ENCODE peak calls at places on chromosomes 12 and 14, in ten cellular contexts. L is Karpas-422; O is lower lobe of right lung; U is CD8-positive, alpha-beta T cell; I is esophagus muscularis mucosa; X is psoas muscle; N is neuronal stem cell; B is sigmoid colon; Y is mammary epithelial cell; E is gastrocnemius medialis. F is an unnamed sample. For H3K4me1, the result is how much of the 10 kb centered on the place peaks cover.

GRCh38 chr12:43776498-43776897 is 17.7 kb downstream of the IRAK4 start:
- DNase-seq in Y (peak), B (no peak), U (no peak), N (no peak), I (no peak), O (no peak), E (no peak), X (no peak), L (peak), F (no peak)

GRCh38 chr12:52010152-52010622 is 3.4 kb downstream of the TAMALIN start:
- DNase-seq in O (peak), U (no peak), E (peak), N (peak), I (no peak), L (no peak), Y (no peak), B (peak), X (peak), F (peak)

GRCh38 chr12:34597548-34598351 is 575.5 kb downstream of the ALG10 start:
- DNase-seq in I (peak), L (no peak), X (no peak), B (peak), O (peak), U (no peak), Y (no peak), N (no peak), E (peak), F (no peak)

GRCh38 chr12:52037248-52037861 is 13.9 kb upstream of the NR4A1 start:
- DNase-seq in N (no peak), U (no peak), B (peak), Y (no peak), L (no peak), O (peak), I (no peak), X (peak), E (peak), F (no peak)

GRCh38 chr12:72141381-72141780 is 130.8 kb upstream of the TRHDE start:
- DNase-seq in E (no peak), U (no peak), Y (peak), I (no peak), O (no peak), B (no peak), X (no peak), N (no peak), L (peak), F (no peak)

GRCh38 chr12:22935090-22935489 is 310.1 kb downstream of the ETNK1 start:
- DNase-seq in U (no peak), O (no peak), N (no peak), L (no peak), Y (peak), B (no peak), I (no peak), E (no peak), X (no peak), F (no peak)

GRCh38 chr12:57456145-57456700 is 1.1 kb downstream of the INHBE start:
- DNase-seq in Y (peak), I (no peak), U (no peak), L (peak), E (peak), B (no peak), X (no peak), N (peak), O (no peak), F (peak)

GRCh38 chr12:27922591-27923139 is 49.9 kb downstream of the PTHLH start:
- DNase-seq in X (no peak), O (no peak), B (no peak), N (no peak), I (peak), L (no peak), Y (peak), U (no peak), E (no peak), F (no peak)

GRCh38 chr12:16346931-16347330 is 514 bp upstream of the MGST1 start:
- DNase-seq in N (no peak), B (no peak), U (no peak), L (no peak), Y (no peak), I (no peak), X (no peak), E (no peak), O (no peak), F (peak)

GRCh38 chr12:64814432-64814831 is 10.0 kb upstream of the TBC1D30 start:
- DNase-seq in N (no peak), U (no peak), Y (no peak), O (no peak), B (no peak), I (peak), X (no peak), L (no peak), E (no peak), F (no peak)

GRCh38 chr12:47190271-47190750 is 110.6 kb upstream of the AMIGO2 start:
- DNase-seq in L (no peak), B (no peak), O (no peak), U (no peak), E (no peak), Y (peak), N (no peak), I (no peak), X (no peak), F (no peak)

GRCh38 chr12:13181375-13182070 is 15.0 kb upstream of the EMP1 start:
- DNase-seq in L (peak), Y (no peak), X (no peak), N (no peak), I (no peak), O (no peak), B (no peak), U (no peak), E (no peak), F (peak)
- H3K4me1 ChIP-seq in L (under half), Y (under half), X (under half), N (under half), I (under half), O (under half), B (under half), U (under half), E (under half), F (under half)

GRCh38 chr14:31197671-31198070 is 9.9 kb downstream of the HECTD1 start:
- DNase-seq in I (no peak), U (no peak), X (no peak), N (no peak), B (no peak), E (no peak), Y (no peak), L (no peak), O (no peak), F (no peak)

GRCh38 chr14:31194095-31194494 is 13.5 kb downstream of the HECTD1 start:
- DNase-seq in E (no peak), B (no peak), U (no peak), N (no peak), I (no peak), L (no peak), O (no peak), Y (no peak), X (no peak), F (no peak)

GRCh38 chr14:31201111-31201510 is 6.5 kb downstream of the HECTD1 start:
- DNase-seq in I (no peak), U (no peak), N (no peak), B (no peak), O (no peak), L (no peak), E (no peak), Y (no peak), X (no peak), F (no peak)

GRCh38 chr14:31194661-31195060 is 12.9 kb downstream of the HECTD1 start:
- DNase-seq in I (no peak), U (no peak), N (no peak), X (no peak), B (no peak), Y (no peak), O (no peak), L (no peak), E (no peak), F (no peak)

DNA sequence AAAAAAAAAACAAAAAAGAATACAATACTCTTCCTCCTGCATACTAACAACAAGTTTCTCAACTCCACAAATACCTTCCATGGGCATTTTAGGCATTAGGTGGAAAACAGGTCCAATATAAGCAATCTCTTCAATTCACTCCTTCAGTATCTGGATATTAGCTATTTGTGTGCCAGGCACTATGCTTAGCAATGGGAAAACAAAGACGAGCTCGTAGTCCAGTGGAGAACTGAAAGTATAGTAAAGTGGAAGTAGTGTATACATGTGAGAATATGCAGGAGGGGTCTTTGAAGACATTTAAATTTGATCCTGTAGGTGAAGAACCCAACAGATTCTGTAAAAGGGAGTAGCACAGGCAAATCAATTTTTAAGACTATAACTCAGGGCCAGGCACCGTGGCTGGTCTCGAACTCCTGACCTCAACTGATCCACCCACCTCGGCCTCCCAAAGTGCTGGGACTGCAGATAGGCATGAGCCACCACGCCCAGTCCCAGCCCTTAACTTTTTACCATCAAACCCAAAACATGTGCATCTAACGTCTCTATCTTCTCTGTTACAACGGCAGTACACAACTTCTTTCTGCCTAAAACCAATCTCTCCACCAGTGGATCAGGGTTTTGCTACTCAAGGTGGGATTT is 10.6 kb downstream of the HECTD1 start:
- DNase-seq in Y (no peak), L (no peak), O (no peak), I (no peak), N (no peak), E (no peak), U (no peak), X (no peak), B (no peak), F (no peak)
- H3K4me1 ChIP-seq in Y (under half), L (under half), O (half or more), I (half or more), N (under half), E (half or more), U (under half), X (half or more), B (half or more), F (under half)

DNA sequence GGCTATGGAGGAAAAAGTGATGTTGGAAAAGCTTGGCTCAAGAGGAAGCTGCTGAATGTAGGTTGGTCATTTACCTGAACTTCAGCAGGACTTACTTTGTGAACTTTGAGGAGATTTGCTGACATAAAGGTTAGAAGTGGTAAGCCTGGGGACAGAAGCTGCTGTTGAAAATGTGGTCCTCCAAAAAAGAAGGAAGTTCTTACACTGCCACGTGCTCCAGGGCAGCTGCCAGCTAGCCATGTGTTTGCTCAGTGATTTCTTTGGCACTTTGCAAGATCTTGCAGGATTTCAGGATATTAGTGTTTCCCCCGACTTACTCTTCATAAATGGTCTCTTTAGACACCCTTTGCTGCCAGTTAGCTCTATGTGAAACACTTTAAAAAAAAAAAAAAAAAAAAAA is 14.8 kb upstream of the DYRK2 start:
- DNase-seq in X (no peak), O (peak), N (no peak), I (no peak), E (peak), L (no peak), Y (no peak), B (no peak), U (no peak), F (no peak)
- H3K4me1 ChIP-seq in X (under half), O (under half), N (under half), I (under half), E (under half), L (under half), Y (under half), B (under half), U (half or more), F (under half)

GRCh38 chr14:95488376-95489162 is 27.9 kb downstream of the SYNE3 start:
- DNase-seq in U (no peak), E (peak), N (no peak), Y (no peak), X (peak), B (no peak), L (no peak), I (no peak), O (no peak), F (no peak)

GRCh38 chr14:95487669-95488084 is 28.8 kb downstream of the SYNE3 start:
- DNase-seq in E (no peak), L (no peak), Y (no peak), N (no peak), O (no peak), B (no peak), U (no peak), I (no peak), X (no peak), F (no peak)

GRCh38 chr14:95489163-95489887 is 27.1 kb downstream of the SYNE3 start:
- DNase-seq in U (no peak), L (no peak), O (no peak), X (no peak), N (no peak), E (no peak), I (no peak), B (no peak), Y (no peak), F (no peak)

GRCh38 chr14:95485222-95485819 is 31.1 kb downstream of the SYNE3 start:
- DNase-seq in O (no peak), B (no peak), Y (no peak), X (no peak), N (no peak), I (no peak), U (no peak), L (no peak), E (no peak), F (no peak)

DNA sequence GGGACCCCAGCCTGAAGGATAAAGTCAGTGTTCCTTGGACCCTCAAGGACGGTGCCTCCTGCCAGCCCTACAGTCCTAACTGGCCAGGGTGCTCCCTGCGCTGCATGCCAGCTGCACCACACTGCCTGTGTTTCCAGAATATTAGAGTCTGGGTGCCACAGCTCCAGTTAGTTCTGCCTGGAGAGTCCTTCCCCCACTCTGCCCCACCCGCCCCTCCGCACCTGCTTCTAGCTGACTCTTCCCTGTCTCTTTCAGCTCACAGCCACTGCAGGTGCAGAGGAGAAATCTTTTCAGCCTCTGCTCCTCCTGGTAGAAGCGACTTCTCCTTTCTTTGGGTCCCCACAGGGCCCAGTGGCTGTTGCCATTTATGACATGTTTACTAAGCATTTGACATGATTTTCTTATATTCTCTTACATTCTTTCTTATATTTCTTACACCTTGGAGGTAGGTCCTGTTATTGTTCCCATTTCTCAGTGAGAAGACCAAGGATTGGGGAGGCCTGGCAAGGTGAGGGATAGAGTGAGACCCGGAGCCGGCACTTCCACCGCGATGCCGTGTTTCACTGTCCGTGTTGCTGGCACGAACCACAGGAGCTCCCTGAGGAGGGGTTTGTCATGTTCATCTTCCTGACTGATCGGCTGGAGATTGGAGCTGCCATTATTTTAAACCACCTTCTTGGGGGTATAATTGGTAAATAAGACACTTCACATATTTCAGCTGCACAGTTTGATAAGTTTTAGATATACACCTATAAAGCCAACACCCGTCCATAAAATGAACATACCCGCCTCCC is 29.4 kb downstream of the SYNE3 start:
- DNase-seq in X (no peak), B (no peak), N (no peak), E (no peak), O (no peak), Y (no peak), I (no peak), U (no peak), L (peak), F (peak)
- H3K4me1 ChIP-seq in X (under half), B (under half), N (under half), E (under half), O (under half), Y (under half), I (half or more), U (under half), L (under half), F (under half)

GRCh38 chr14:103519837-103520212 is 2.8 kb downstream of the CKB start:
- DNase-seq in L (no peak), I (no peak), N (no peak), U (no peak), O (peak), X (no peak), B (peak), E (no peak), Y (no peak), F (no peak)
- H3K4me1 ChIP-seq in L (under half), I (half or more), N (under half), U (under half), O (half or more), X (under half), B (half or more), E (under half), Y (under half), F (under half)